ENCODE peak calls at places on chromosomes 7 and 10, in five cellular contexts. One of them, this sample, is unnamed.

GRCh38 chr10:56547163-56547562 is 186.1 kb upstream of the ZWINT start:
- DNase-seq in ACHN: no peak
- DNase-seq in lower lobe of right lung: no peak
- DNase-seq in substantia nigra: no peak
- DNase-seq in NCI-H526: peak; percentile 1
- DNase-seq in this sample: no peak

GRCh38 chr10:88033793-88034192 is 170.4 kb downstream of the PTEN start:
- DNase-seq in ACHN: no peak
- DNase-seq in lower lobe of right lung: no peak
- DNase-seq in substantia nigra: no peak
- DNase-seq in NCI-H526: no peak
- DNase-seq in this sample: no peak

GRCh38 chr10:78471326-78471722 is 437.7 kb downstream of the RPS24 start:
- DNase-seq in ACHN: no peak
- DNase-seq in lower lobe of right lung: no peak
- DNase-seq in substantia nigra: no peak
- DNase-seq in NCI-H526: no peak
- DNase-seq in this sample: no peak

GRCh38 chr7:30904566-30904965 is 7.1 kb upstream of the AQP1 start:
- DNase-seq in ACHN: no peak
- DNase-seq in lower lobe of right lung: no peak
- DNase-seq in substantia nigra: no peak
- DNase-seq in NCI-H526: no peak
- DNase-seq in this sample: no peak

GRCh38 chr10:12193193-12193592 is 2.5 kb downstream of the NUDT5 start:
- DNase-seq in ACHN: no peak
- DNase-seq in lower lobe of right lung: no peak
- DNase-seq in substantia nigra: no peak
- DNase-seq in NCI-H526: no peak
- DNase-seq in this sample: no peak

GRCh38 chr7:4681218-4681851 is 760 bp upstream of the FOXK1 start:
- DNase-seq in ACHN: no peak
- DNase-seq in lower lobe of right lung: no peak
- DNase-seq in substantia nigra: no peak
- DNase-seq in NCI-H526: peak; percentile 31
- DNase-seq in this sample: no peak

GRCh38 chr7:22445140-22445722 is 54.8 kb downstream of the STEAP1B start:
- DNase-seq in ACHN: no peak
- DNase-seq in lower lobe of right lung: peak; percentile 81
- DNase-seq in substantia nigra: no peak
- DNase-seq in NCI-H526: peak; percentile 53
- DNase-seq in this sample: no peak

GRCh38 chr10:31650010-31650409 is 278.6 kb downstream of the ARHGAP12 start:
- DNase-seq in ACHN: peak; percentile 34
- DNase-seq in lower lobe of right lung: no peak
- DNase-seq in substantia nigra: no peak
- DNase-seq in NCI-H526: no peak
- DNase-seq in this sample: no peak

GRCh38 chr7:112938895-112939588 is 147.6 kb downstream of the GPR85 start:
- DNase-seq in ACHN: peak; percentile 63
- DNase-seq in lower lobe of right lung: peak; percentile 55
- DNase-seq in substantia nigra: peak; percentile 30
- DNase-seq in NCI-H526: peak; percentile 75
- DNase-seq in this sample: no peak

GRCh38 chr10:77157248-77158019 is 480.2 kb downstream of the KCNMA1 start:
- DNase-seq in ACHN: no peak
- DNase-seq in lower lobe of right lung: no peak
- DNase-seq in substantia nigra: no peak
- DNase-seq in NCI-H526: no peak
- DNase-seq in this sample: no peak

GRCh38 chr7:93779115-93779514 is 111.4 kb downstream of the TFPI2 start:
- DNase-seq in ACHN: no peak
- DNase-seq in lower lobe of right lung: no peak
- DNase-seq in substantia nigra: no peak
- DNase-seq in NCI-H526: no peak
- DNase-seq in this sample: no peak

GRCh38 chr10:132753596-132753995 is 32.4 kb downstream of the NKX6-2 start:
- DNase-seq in ACHN: no peak
- DNase-seq in lower lobe of right lung: no peak
- DNase-seq in substantia nigra: no peak
- DNase-seq in NCI-H526: no peak
- DNase-seq in this sample: no peak

GRCh38 chr10:22435650-22436049 is 90.4 kb downstream of the SPAG6 start:
- DNase-seq in ACHN: no peak
- DNase-seq in lower lobe of right lung: no peak
- DNase-seq in substantia nigra: no peak
- DNase-seq in NCI-H526: no peak
- DNase-seq in this sample: no peak

GRCh38 chr7:101167645-101168411 is 2.5 kb upstream of the VGF start:
- DNase-seq in ACHN: peak; percentile 49
- DNase-seq in lower lobe of right lung: no peak
- DNase-seq in substantia nigra: no peak
- DNase-seq in NCI-H526: no peak
- DNase-seq in this sample: no peak

GRCh38 chr10:129365767-129366400 is 101.2 kb upstream of the MGMT start:
- DNase-seq in ACHN: no peak
- DNase-seq in lower lobe of right lung: no peak
- DNase-seq in substantia nigra: no peak
- DNase-seq in NCI-H526: peak; percentile 35
- DNase-seq in this sample: no peak